ENCODE peak calls at places on chromosome 6, in nine cellular contexts. F is CD8-positive, alpha-beta T cell; T is spleen; K is WERI-Rb-1; C is CD4-positive, alpha-beta T cell; L is PC-9; B is body of pancreas; S is astrocyte; Z is left ventricle myocardium inferior. J is an unnamed sample. For H3K9me3, the result is how much of the 10 kb centered on the place peaks cover.

GRCh38 chr6:113969888-113970807 is 800 bp downstream of the HDAC2 start:
- DNase-seq in S (peak), K (peak), B (peak), Z (peak), L (peak), F (peak), T (peak), C (peak), J (peak)

GRCh38 chr6:5499644-5500306 is 238.5 kb downstream of the FARS2 start:
- DNase-seq in K (no peak), S (peak), F (no peak), C (no peak), L (no peak), Z (no peak), T (no peak), B (no peak), J (no peak)

GRCh38 chr6:37675100-37675499 is 22.6 kb downstream of the MDGA1 start:
- DNase-seq in T (no peak), Z (no peak), K (no peak), F (no peak), B (no peak), C (no peak), L (no peak), S (no peak), J (no peak)

GRCh38 chr6:14932485-14933178 is 313.2 kb upstream of the JARID2 start:
- DNase-seq in L (no peak), T (no peak), F (no peak), K (no peak), B (no peak), Z (no peak), S (no peak), C (no peak), J (no peak)

GRCh38 chr6:8064638-8065518 is 689 bp upstream of the BLOC1S5 start:
- DNase-seq in S (no peak), T (no peak), F (no peak), B (no peak), C (no peak), L (no peak), K (no peak), Z (no peak), J (no peak)

GRCh38 chr6:151442359-151442758 is 9.6 kb downstream of the RMND1 start:
- DNase-seq in Z (no peak), B (no peak), K (no peak), S (no peak), L (no peak), C (no peak), T (no peak), F (no peak), J (no peak)

GRCh38 chr6:118678866-118679265 is 27.5 kb upstream of the CEP85L start:
- DNase-seq in K (no peak), L (no peak), C (no peak), T (no peak), F (no peak), Z (no peak), B (no peak), S (peak), J (no peak)

GRCh38 chr6:132758689-132759088 is 985 bp upstream of the VNN2 start:
- DNase-seq in C (no peak), Z (no peak), B (no peak), L (no peak), F (no peak), T (no peak), S (no peak), K (no peak), J (no peak)

GRCh38 chr6:24495516-24495847 is 713 bp downstream of the ALDH5A1 start:
- DNase-seq in T (peak), C (peak), F (peak), B (peak), S (peak), Z (peak), L (peak), K (peak), J (peak)

GRCh38 chr6:35148167-35148741 is 7.1 kb upstream of the TCP11 start:
- DNase-seq in B (no peak), C (no peak), S (peak), Z (no peak), K (no peak), F (no peak), T (no peak), L (no peak), J (no peak)

GRCh38 chr6:44291841-44292240 is 21.3 kb downstream of the AARS2 start:
- DNase-seq in B (no peak), C (no peak), F (no peak), L (no peak), S (no peak), K (peak), T (peak), Z (no peak), J (no peak)

GRCh38 chr6:55898342-55898741 is 23.0 kb upstream of the BMP5 start:
- DNase-seq in T (no peak), S (peak), Z (no peak), C (no peak), F (no peak), B (no peak), L (no peak), K (no peak), J (no peak)

GRCh38 chr6:35453236-35453635 is 1.1 kb downstream of the FANCE start:
- DNase-seq in F (no peak), Z (no peak), L (no peak), T (no peak), S (no peak), K (no peak), C (no peak), B (no peak), J (no peak)

GRCh38 chr6:15062311-15063252 is 183.3 kb upstream of the JARID2 start:
- DNase-seq in B (no peak), K (peak), L (peak), C (no peak), Z (no peak), T (no peak), F (no peak), S (peak), J (peak)

GRCh38 chr6:138107752-138108592 is 753 bp upstream of the PERP start:
- DNase-seq in Z (no peak), L (no peak), C (no peak), F (no peak), S (no peak), T (no peak), B (peak), K (peak), J (no peak)

GRCh38 chr6:143953922-143954321 is 54.1 kb downstream of the PLAGL1 start:
- DNase-seq in L (no peak), Z (no peak), C (no peak), T (no peak), B (no peak), F (no peak), S (no peak), K (no peak), J (no peak)

GRCh38 chr6:122995930-122996796 is at the start of gene CLVS2:
- DNase-seq in B (no peak), T (peak), K (peak), F (no peak), L (no peak), C (no peak), Z (no peak), S (peak), J (no peak)

GRCh38 chr6:6177754-6178153 is 142.7 kb downstream of the F13A1 start:
- DNase-seq in F (no peak), C (no peak), T (no peak), B (no peak), S (no peak), Z (no peak), K (no peak), L (no peak), J (no peak)

GRCh38 chr6:27111743-27112142 is 135.8 kb upstream of the PRSS16 start:
- DNase-seq in S (no peak), K (no peak), Z (no peak), C (no peak), L (no peak), F (no peak), T (no peak), B (no peak), J (no peak)

GRCh38 chr6:27114792-27115191 is 132.7 kb upstream of the PRSS16 start:
- DNase-seq in C (no peak), L (no peak), F (no peak), K (no peak), Z (no peak), T (no peak), S (no peak), B (no peak), J (no peak)

GRCh38 chr6:27112974-27113373 is 134.5 kb upstream of the PRSS16 start:
- DNase-seq in C (no peak), L (no peak), S (no peak), T (no peak), Z (no peak), F (no peak), K (no peak), B (no peak), J (no peak)
- H3K9me3 ChIP-seq in C (under half), L (under half), S (under half), T (under half), Z (under half), F (under half), K (under half), B (under half), J (under half)

GRCh38 chr6:169472786-169473416 is 219.3 kb upstream of the THBS2 start:
- DNase-seq in K (no peak), F (no peak), T (no peak), Z (no peak), C (no peak), B (no peak), S (no peak), L (no peak), J (no peak)
- H3K9me3 ChIP-seq in K (under half), F (under half), T (half or more), Z (half or more), C (under half), B (under half), S (under half), L (under half), J (under half)

DNA sequence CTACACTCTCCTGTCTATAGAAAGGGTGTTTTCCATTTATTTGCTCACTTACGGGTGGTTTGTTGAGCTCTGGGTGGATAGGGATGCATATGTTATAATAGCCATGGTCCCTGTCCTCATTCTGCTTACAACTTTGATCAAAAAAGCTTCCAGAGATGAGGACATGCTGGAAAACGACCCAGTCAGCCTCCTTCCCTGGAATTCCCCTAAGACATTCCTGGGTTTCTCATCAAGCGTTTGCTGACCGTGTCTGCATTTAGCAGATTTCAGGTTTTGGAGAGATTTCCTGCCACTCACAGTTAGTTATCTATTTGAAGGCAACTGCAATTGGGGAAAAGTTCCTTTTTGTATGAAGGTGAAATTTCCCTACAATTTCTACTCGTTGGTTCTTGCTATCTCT is 152.8 kb upstream of the AFDN start:
- DNase-seq in L (no peak), S (no peak), Z (no peak), C (no peak), F (no peak), T (no peak), B (no peak), K (no peak), J (no peak)
- H3K9me3 ChIP-seq in L (under half), S (under half), Z (under half), C (under half), F (under half), T (under half), B (under half), K (under half), J (under half)

DNA sequence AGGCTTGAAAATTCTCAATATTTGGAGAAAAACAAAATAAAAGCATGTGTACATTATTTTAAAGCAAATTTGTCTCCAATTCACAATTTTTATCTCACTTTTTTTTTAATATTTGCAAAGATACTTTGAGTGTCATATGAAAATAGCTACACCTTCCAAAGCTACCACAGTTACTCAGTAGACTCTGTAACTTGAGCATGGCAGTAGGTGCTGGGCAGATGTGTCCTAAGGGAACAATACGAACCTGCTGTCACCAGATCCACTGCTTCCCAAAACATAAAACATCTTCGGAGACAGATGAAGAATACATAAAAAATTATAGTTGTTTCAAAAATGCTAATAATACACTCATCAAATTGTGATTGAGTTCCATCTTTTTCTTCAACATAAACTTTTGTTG is 10.6 kb downstream of the WDR27 start:
- DNase-seq in T (no peak), C (no peak), F (no peak), S (no peak), Z (no peak), B (no peak), L (no peak), K (no peak), J (no peak)
- H3K9me3 ChIP-seq in T (under half), C (under half), F (under half), S (under half), Z (under half), B (under half), L (under half), K (under half), J (under half)

GRCh38 chr6:9361749-9362148 is 926.4 kb upstream of the SLC35B3 start:
- DNase-seq in B (no peak), F (no peak), C (no peak), L (no peak), Z (no peak), T (no peak), S (no peak), K (no peak), J (no peak)
- H3K9me3 ChIP-seq in B (under half), F (under half), C (under half), L (under half), Z (under half), T (under half), S (under half), K (under half), J (under half)

GRCh38 chr6:22708469-22708868 is 139.1 kb downstream of the HDGFL1 start:
- DNase-seq in B (no peak), F (no peak), S (no peak), K (no peak), L (no peak), C (no peak), Z (no peak), T (no peak), J (no peak)
- H3K9me3 ChIP-seq in B (under half), F (under half), S (under half), K (under half), L (under half), C (under half), Z (under half), T (under half), J (under half)

DNA sequence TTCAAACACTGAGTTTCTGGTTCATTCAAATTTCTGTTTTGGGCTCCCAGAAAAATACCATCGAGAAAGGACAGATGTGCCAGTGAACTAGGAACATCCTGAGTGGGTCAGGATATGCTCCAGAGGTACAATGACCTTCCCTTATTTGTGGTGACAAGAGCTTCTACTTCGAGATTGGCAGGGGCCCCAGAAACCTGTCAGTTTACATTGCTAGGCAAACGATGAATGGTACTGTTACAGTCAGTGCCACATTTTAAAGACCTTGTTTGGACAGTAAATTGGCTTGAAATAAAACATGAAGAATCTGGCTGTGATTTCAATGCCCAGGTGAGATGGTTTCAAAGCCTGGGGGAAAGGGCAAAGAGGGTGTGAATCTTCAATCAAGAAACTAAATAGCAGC is 454.5 kb upstream of the ID4 start:
- DNase-seq in S (no peak), F (no peak), L (no peak), C (no peak), Z (no peak), K (no peak), T (no peak), B (no peak), J (no peak)
- H3K9me3 ChIP-seq in S (under half), F (under half), L (under half), C (under half), Z (under half), K (under half), T (under half), B (under half), J (under half)

GRCh38 chr6:88666906-88667305 is 296.5 kb downstream of the RNGTT start:
- DNase-seq in Z (no peak), B (no peak), T (no peak), K (no peak), S (no peak), C (no peak), L (no peak), F (no peak), J (no peak)
- H3K9me3 ChIP-seq in Z (under half), B (under half), T (half or more), K (under half), S (under half), C (under half), L (under half), F (under half), J (under half)

GRCh38 chr6:22940571-22941290 is 371.4 kb downstream of the HDGFL1 start:
- DNase-seq in S (no peak), B (no peak), C (no peak), Z (no peak), L (no peak), K (no peak), T (no peak), F (no peak), J (no peak)
- H3K9me3 ChIP-seq in S (under half), B (under half), C (under half), Z (under half), L (under half), K (under half), T (under half), F (under half), J (under half)

GRCh38 chr6:17565399-17565798 is 34.7 kb upstream of the FAM8A1 start:
- DNase-seq in K (no peak), B (no peak), F (no peak), L (no peak), C (no peak), T (no peak), Z (no peak), S (no peak), J (no peak)

GRCh38 chr6:17562636-17563035 is 37.5 kb upstream of the FAM8A1 start:
- DNase-seq in S (no peak), T (no peak), L (no peak), C (no peak), Z (no peak), F (no peak), B (no peak), K (no peak), J (no peak)
- H3K9me3 ChIP-seq in S (under half), T (half or more), L (under half), C (under half), Z (under half), F (under half), B (under half), K (under half), J (under half)

J was measured in heart right ventricle.